ENCODE peak calls at places on chromosomes 4 and X, in eight cellular contexts. One of them, this sample, is unnamed.

GRCh38 chr4:40243390-40243948 is 46.6 kb downstream of the RHOH start:
- DNase-seq in right lobe of liver: no peak
- DNase-seq in A549: no peak
- DNase-seq in H9: no peak
- DNase-seq in MM.1S: no peak
- DNase-seq in transverse colon: no peak
- DNase-seq in cardiac muscle cell: no peak
- DNase-seq in GM12878: no peak
- DNase-seq in this sample: no peak

GRCh38 chrX:47540754-47541538 is 20.1 kb upstream of the ARAF start:
- DNase-seq in cardiac muscle cell: peak; percentile 94
- DNase-seq in transverse colon: peak; percentile 77
- DNase-seq in H9: peak; percentile 86
- DNase-seq in GM12878: no peak
- DNase-seq in right lobe of liver: peak; percentile 79
- DNase-seq in MM.1S: peak; percentile 32
- DNase-seq in A549: peak; percentile 90
- DNase-seq in this sample: peak; percentile 74

GRCh38 chrX:76915836-76916235 is 488.3 kb downstream of the MAGEE1 start:
- DNase-seq in right lobe of liver: no peak
- DNase-seq in cardiac muscle cell: no peak
- DNase-seq in GM12878: no peak
- DNase-seq in transverse colon: no peak
- DNase-seq in MM.1S: no peak
- DNase-seq in A549: no peak
- DNase-seq in H9: no peak
- DNase-seq in this sample: no peak

GRCh38 chr4:188245651-188246050 is 106.4 kb downstream of the TRIML1 start:
- DNase-seq in MM.1S: no peak
- DNase-seq in transverse colon: no peak
- DNase-seq in cardiac muscle cell: no peak
- DNase-seq in A549: no peak
- DNase-seq in GM12878: no peak
- DNase-seq in right lobe of liver: no peak
- DNase-seq in H9: no peak
- DNase-seq in this sample: no peak

GRCh38 chr4:111736516-111736915 is 408.7 kb upstream of the FAM241A start:
- DNase-seq in transverse colon: no peak
- DNase-seq in cardiac muscle cell: no peak
- DNase-seq in GM12878: no peak
- DNase-seq in H9: no peak
- DNase-seq in right lobe of liver: no peak
- DNase-seq in MM.1S: no peak
- DNase-seq in A549: no peak
- DNase-seq in this sample: no peak

GRCh38 chr4:41896648-41897047 is 38.6 kb upstream of the TMEM33 start:
- DNase-seq in transverse colon: no peak
- DNase-seq in A549: no peak
- DNase-seq in GM12878: no peak
- DNase-seq in right lobe of liver: no peak
- DNase-seq in MM.1S: no peak
- DNase-seq in H9: no peak
- DNase-seq in cardiac muscle cell: no peak
- DNase-seq in this sample: no peak

GRCh38 chrX:72662020-72662747 is 51.9 kb downstream of the PHKA1 start:
- DNase-seq in right lobe of liver: no peak
- DNase-seq in cardiac muscle cell: no peak
- DNase-seq in MM.1S: no peak
- DNase-seq in GM12878: no peak
- DNase-seq in H9: no peak
- DNase-seq in A549: no peak
- DNase-seq in transverse colon: no peak
- DNase-seq in this sample: no peak

GRCh38 chr4:93152461-93152860 is 676.1 kb upstream of the ATOH1 start:
- DNase-seq in right lobe of liver: no peak
- DNase-seq in GM12878: no peak
- DNase-seq in MM.1S: no peak
- DNase-seq in transverse colon: no peak
- DNase-seq in cardiac muscle cell: no peak
- DNase-seq in H9: no peak
- DNase-seq in A549: no peak
- DNase-seq in this sample: no peak

GRCh38 chr4:76806757-76807156 is 91.2 kb downstream of the SOWAHB start:
- DNase-seq in cardiac muscle cell: no peak
- DNase-seq in MM.1S: no peak
- DNase-seq in A549: no peak
- DNase-seq in GM12878: no peak
- DNase-seq in H9: no peak
- DNase-seq in right lobe of liver: no peak
- DNase-seq in transverse colon: no peak
- DNase-seq in this sample: no peak

GRCh38 chr4:76809594-76810305 is 88.2 kb downstream of the SOWAHB start:
- DNase-seq in A549: no peak
- DNase-seq in transverse colon: no peak
- DNase-seq in H9: no peak
- DNase-seq in right lobe of liver: peak; percentile 86
- DNase-seq in GM12878: no peak
- DNase-seq in MM.1S: no peak
- DNase-seq in cardiac muscle cell: peak; percentile 14
- DNase-seq in this sample: no peak

GRCh38 chr4:76806336-76806735 is 91.6 kb downstream of the SOWAHB start:
- DNase-seq in right lobe of liver: no peak
- DNase-seq in A549: no peak
- DNase-seq in GM12878: no peak
- DNase-seq in H9: no peak
- DNase-seq in cardiac muscle cell: peak; percentile 83
- DNase-seq in transverse colon: no peak
- DNase-seq in MM.1S: no peak
- DNase-seq in this sample: no peak

GRCh38 chr4:76813070-76813469 is 84.9 kb downstream of the SOWAHB start:
- DNase-seq in right lobe of liver: no peak
- DNase-seq in GM12878: no peak
- DNase-seq in transverse colon: no peak
- DNase-seq in A549: no peak
- DNase-seq in H9: no peak
- DNase-seq in cardiac muscle cell: no peak
- DNase-seq in MM.1S: no peak
- DNase-seq in this sample: no peak

DNA sequence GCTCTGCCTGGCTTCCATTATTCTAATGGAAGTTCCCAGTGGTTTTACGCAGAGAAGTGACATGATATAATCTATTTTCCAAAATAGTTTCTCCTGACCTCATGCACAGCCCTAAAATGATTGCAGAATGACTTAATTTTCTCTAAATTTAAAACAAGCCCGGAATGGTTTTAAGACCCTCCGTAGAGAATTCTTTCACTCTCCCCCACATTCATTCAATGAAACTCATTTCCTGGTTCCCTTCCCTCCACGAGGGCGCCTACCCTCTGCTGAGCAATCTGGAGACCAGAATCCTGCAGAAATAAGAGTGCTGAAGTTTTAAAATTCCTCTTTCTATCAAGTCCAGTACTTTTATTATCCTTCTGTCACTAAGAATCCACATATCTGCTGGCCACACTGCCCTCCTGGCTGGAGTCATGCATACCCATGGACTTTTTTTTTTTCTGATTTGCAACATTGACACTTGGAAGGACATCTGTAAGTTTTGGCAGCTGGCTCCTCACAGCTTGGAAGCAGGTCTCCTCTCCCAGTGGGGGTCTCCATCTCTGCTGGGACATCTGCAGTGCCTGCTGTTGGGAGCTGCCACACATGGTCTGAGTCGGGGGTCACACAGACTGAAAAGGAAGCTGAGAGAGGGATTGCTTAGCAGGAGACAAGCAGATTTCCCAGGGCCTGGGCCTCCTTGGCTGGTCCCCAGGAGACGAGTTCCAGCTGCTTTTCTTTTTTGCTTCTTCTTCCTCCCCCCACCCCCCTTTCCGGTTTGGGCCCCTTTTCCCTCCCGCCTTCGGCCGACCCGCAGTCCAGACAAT is 86.1 kb downstream of the SOWAHB start:
- DNase-seq in MM.1S: no peak
- DNase-seq in cardiac muscle cell: peak; percentile 82
- DNase-seq in H9: peak; percentile 28
- DNase-seq in GM12878: no peak
- DNase-seq in A549: no peak
- DNase-seq in right lobe of liver: no peak
- DNase-seq in transverse colon: no peak
- DNase-seq in this sample: no peak
- TF ChIP-seq CTCF in MM.1S: no peak
- TF ChIP-seq CTCF in cardiac muscle cell: no peak
- TF ChIP-seq CTCF in H9: no peak
- TF ChIP-seq CTCF in GM12878: no peak
- TF ChIP-seq CTCF in A549: no peak
- TF ChIP-seq CTCF in right lobe of liver: no peak
- TF ChIP-seq CTCF in transverse colon: no peak
- TF ChIP-seq CTCF in this sample: no peak

GRCh38 chr4:169621754-169622481 is 1.5 kb downstream of the CLCN3 start:
- DNase-seq in transverse colon: no peak
- DNase-seq in H9: no peak
- DNase-seq in MM.1S: peak; percentile 40
- DNase-seq in GM12878: no peak
- DNase-seq in cardiac muscle cell: peak; percentile 62
- DNase-seq in A549: peak; percentile 2
- DNase-seq in right lobe of liver: no peak
- DNase-seq in this sample: no peak

GRCh38 chr4:169628579-169628978 is 8.2 kb downstream of the CLCN3 start:
- DNase-seq in right lobe of liver: no peak
- DNase-seq in MM.1S: no peak
- DNase-seq in H9: no peak
- DNase-seq in A549: no peak
- DNase-seq in cardiac muscle cell: no peak
- DNase-seq in transverse colon: no peak
- DNase-seq in GM12878: no peak
- DNase-seq in this sample: no peak

GRCh38 chr4:169627307-169627706 is 6.9 kb downstream of the CLCN3 start:
- DNase-seq in H9: no peak
- DNase-seq in cardiac muscle cell: no peak
- DNase-seq in MM.1S: no peak
- DNase-seq in GM12878: no peak
- DNase-seq in transverse colon: no peak
- DNase-seq in A549: no peak
- DNase-seq in right lobe of liver: no peak
- DNase-seq in this sample: no peak

GRCh38 chr4:169626328-169627282 is 6.2 kb downstream of the CLCN3 start:
- DNase-seq in H9: no peak
- DNase-seq in A549: no peak
- DNase-seq in cardiac muscle cell: no peak
- DNase-seq in transverse colon: no peak
- DNase-seq in right lobe of liver: no peak
- DNase-seq in MM.1S: no peak
- DNase-seq in GM12878: no peak
- DNase-seq in this sample: no peak

GRCh38 chr4:169625886-169626285 is 5.5 kb downstream of the CLCN3 start:
- DNase-seq in cardiac muscle cell: no peak
- DNase-seq in H9: no peak
- DNase-seq in right lobe of liver: no peak
- DNase-seq in transverse colon: no peak
- DNase-seq in MM.1S: no peak
- DNase-seq in GM12878: no peak
- DNase-seq in A549: no peak
- DNase-seq in this sample: no peak
- H3K4me1 ChIP-seq in cardiac muscle cell: peaks cover 9% of the 10 kb centered on the region
- H3K4me1 ChIP-seq in H9: no peaks in the 10 kb centered on the region
- H3K4me1 ChIP-seq in right lobe of liver: peaks cover 8% of the 10 kb centered on the region
- H3K4me1 ChIP-seq in transverse colon: peaks cover 4% of the 10 kb centered on the region
- H3K4me1 ChIP-seq in MM.1S: peaks cover 7% of the 10 kb centered on the region
- H3K4me1 ChIP-seq in GM12878: no peaks in the 10 kb centered on the region
- H3K4me1 ChIP-seq in A549: peaks cover 7% of the 10 kb centered on the region
- H3K4me1 ChIP-seq in this sample: peaks cover 24% of the 10 kb centered on the region

GRCh38 chr4:145842224-145842887 is 96.3 kb downstream of the ZNF827 start:
- DNase-seq in right lobe of liver: no peak
- DNase-seq in cardiac muscle cell: peak; percentile 66
- DNase-seq in A549: no peak
- DNase-seq in transverse colon: no peak
- DNase-seq in H9: peak; percentile 52
- DNase-seq in GM12878: no peak
- DNase-seq in MM.1S: no peak
- DNase-seq in this sample: no peak

GRCh38 chr4:145840801-145841200 is 97.8 kb downstream of the ZNF827 start:
- DNase-seq in GM12878: no peak
- DNase-seq in right lobe of liver: no peak
- DNase-seq in cardiac muscle cell: no peak
- DNase-seq in H9: no peak
- DNase-seq in A549: no peak
- DNase-seq in MM.1S: no peak
- DNase-seq in transverse colon: no peak
- DNase-seq in this sample: no peak

GRCh38 chr4:145843148-145843547 is 95.5 kb downstream of the ZNF827 start:
- DNase-seq in MM.1S: no peak
- DNase-seq in right lobe of liver: no peak
- DNase-seq in H9: no peak
- DNase-seq in cardiac muscle cell: peak; percentile 89
- DNase-seq in transverse colon: no peak
- DNase-seq in GM12878: no peak
- DNase-seq in A549: no peak
- DNase-seq in this sample: no peak

GRCh38 chr4:145839151-145839550 is 99.5 kb downstream of the ZNF827 start:
- DNase-seq in MM.1S: no peak
- DNase-seq in H9: peak; percentile 56
- DNase-seq in cardiac muscle cell: no peak
- DNase-seq in A549: no peak
- DNase-seq in right lobe of liver: no peak
- DNase-seq in transverse colon: no peak
- DNase-seq in GM12878: no peak
- DNase-seq in this sample: no peak

GRCh38 chr4:145840162-145840768 is 98.4 kb downstream of the ZNF827 start:
- DNase-seq in cardiac muscle cell: peak; percentile 67
- DNase-seq in right lobe of liver: no peak
- DNase-seq in A549: peak; percentile 18
- DNase-seq in H9: no peak
- DNase-seq in GM12878: peak; percentile 32
- DNase-seq in transverse colon: no peak
- DNase-seq in MM.1S: peak; percentile 78
- DNase-seq in this sample: peak; percentile 30
- TF ChIP-seq CTCF in cardiac muscle cell: peak; percentile 44
- TF ChIP-seq CTCF in right lobe of liver: peak; percentile 56
- TF ChIP-seq CTCF in A549: peak; percentile 48
- TF ChIP-seq CTCF in H9: peak; percentile 39
- TF ChIP-seq CTCF in GM12878: peak; percentile 50
- TF ChIP-seq CTCF in transverse colon: peak; percentile 49
- TF ChIP-seq CTCF in MM.1S: peak; percentile 63
- TF ChIP-seq CTCF in this sample: peak; percentile 67

GRCh38 chr4:73707918-73708577 is 32.3 kb upstream of the CXCL8 start:
- DNase-seq in H9: no peak
- DNase-seq in transverse colon: peak; percentile 39
- DNase-seq in A549: peak; percentile 34
- DNase-seq in MM.1S: no peak
- DNase-seq in right lobe of liver: no peak
- DNase-seq in cardiac muscle cell: peak; percentile 93
- DNase-seq in GM12878: no peak
- DNase-seq in this sample: no peak
- H3K4me1 ChIP-seq in H9: peaks cover 9% of the 10 kb centered on the region
- H3K4me1 ChIP-seq in transverse colon: no peaks in the 10 kb centered on the region
- H3K4me1 ChIP-seq in A549: peaks cover 54% of the 10 kb centered on the region
- H3K4me1 ChIP-seq in MM.1S: no peaks in the 10 kb centered on the region
- H3K4me1 ChIP-seq in right lobe of liver: peaks cover 4% of the 10 kb centered on the region
- H3K4me1 ChIP-seq in cardiac muscle cell: no peaks in the 10 kb centered on the region
- H3K4me1 ChIP-seq in GM12878: no peaks in the 10 kb centered on the region
- H3K4me1 ChIP-seq in this sample: no peaks in the 10 kb centered on the region